ENCODE peak calls at places on chromosomes 3 and 15, in four cellular contexts. G, Z, M and L are unnamed samples.
A peak's percentile ranks its signal among the peaks of the same experiment; 100 is the strongest.

GRCh38 chr15:39969871-39970270 is 36.0 kb downstream of the EIF2AK4 start:
- DNase-seq in Z (no peak), G (no peak), M (peak; percentile 20), L (no peak)

GRCh38 chr3:56799251-56799882 is 2.4 kb downstream of the ARHGEF3 start:
- DNase-seq in G (no peak), Z (no peak), M (no peak), L (peak; percentile 60)

GRCh38 chr3:142963266-142964149 is at the start of gene PAQR9:
- DNase-seq in Z (no peak), M (peak; percentile 13), G (no peak), L (peak; percentile 66)

GRCh38 chr3:25155696-25156471 is 272.2 kb upstream of the RARB start:
- DNase-seq in Z (no peak), G (no peak), M (no peak), L (no peak)

GRCh38 chr15:38996111-38996541 is 431.5 kb upstream of the RASGRP1 start:
- DNase-seq in Z (peak; percentile 81), M (peak; percentile 14), G (no peak), L (no peak)

GRCh38 chr3:71725279-71725991 is at the start of gene EIF4E3:
- DNase-seq in Z (no peak), M (peak; percentile 48), G (no peak), L (peak; percentile 88)

GRCh38 chr15:71761649-71762048 is 48.7 kb upstream of the NR2E3 start:
- DNase-seq in G (no peak), M (no peak), Z (no peak), L (no peak)

GRCh38 chr3:121941592-121941991 is 47.4 kb downstream of the SLC15A2 start:
- DNase-seq in G (no peak), M (no peak), Z (no peak), L (no peak)

GRCh38 chr15:66827698-66828055 is 125.6 kb downstream of the SMAD6 start:
- DNase-seq in M (no peak), G (no peak), Z (no peak), L (no peak)

GRCh38 chr3:138673641-138674040 is 65.1 kb downstream of the FAIM start:
- DNase-seq in M (no peak), Z (no peak), G (no peak), L (no peak)

GRCh38 chr15:100284701-100285100 is 57.1 kb downstream of the ADAMTS17 start:
- DNase-seq in Z (no peak), M (peak; percentile 67), G (peak; percentile 77), L (no peak)

GRCh38 chr15:26891448-26891881 is 24.6 kb downstream of the GABRA5 start:
- DNase-seq in G (peak; percentile 35), M (peak; percentile 44), Z (peak; percentile 3), L (peak; percentile 64)

GRCh38 chr3:117019082-117019713 is 309.6 kb downstream of the TUSC7 start:
- DNase-seq in G (peak; percentile 26), M (peak; percentile 69), Z (peak; percentile 36), L (peak; percentile 43)

DNA sequence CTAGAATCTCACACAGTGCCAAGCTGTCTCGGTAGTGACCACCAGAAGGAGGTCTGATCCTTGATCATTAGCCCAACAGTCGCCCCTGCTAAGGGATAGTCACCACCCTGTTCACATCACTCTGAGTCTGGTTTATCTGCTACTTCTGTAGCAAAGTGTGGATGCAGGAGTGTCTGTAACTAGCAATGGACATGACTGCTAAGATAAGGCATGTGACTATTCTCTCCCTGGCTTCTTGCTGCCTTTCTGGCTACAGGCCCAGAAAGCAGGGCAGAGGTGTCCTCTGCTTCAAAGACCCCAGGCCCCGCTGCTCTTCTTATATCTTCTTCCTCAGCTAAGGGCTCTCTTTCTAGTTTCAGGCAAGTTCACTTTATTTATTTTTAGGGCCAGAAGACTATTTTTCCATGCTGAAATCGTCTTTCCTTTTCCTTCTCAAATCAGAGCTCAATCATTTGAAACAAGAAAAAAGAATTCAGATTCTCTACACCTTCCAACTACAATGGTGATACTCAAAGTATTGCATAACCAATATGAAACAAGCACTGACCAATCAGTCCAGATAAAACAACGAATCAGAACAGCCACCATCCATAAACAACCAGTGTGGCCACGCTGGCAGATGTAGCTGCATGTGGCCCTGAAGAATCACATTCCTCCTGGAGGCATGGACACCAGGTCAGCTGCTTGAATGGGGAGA is 8.0 kb upstream of the KNG1 start:
- DNase-seq in G (no peak), M (no peak), Z (no peak), L (no peak)
- TF ChIP-seq CTCF in G (no peak), M (no peak), Z (no peak), L (no peak)

DNA sequence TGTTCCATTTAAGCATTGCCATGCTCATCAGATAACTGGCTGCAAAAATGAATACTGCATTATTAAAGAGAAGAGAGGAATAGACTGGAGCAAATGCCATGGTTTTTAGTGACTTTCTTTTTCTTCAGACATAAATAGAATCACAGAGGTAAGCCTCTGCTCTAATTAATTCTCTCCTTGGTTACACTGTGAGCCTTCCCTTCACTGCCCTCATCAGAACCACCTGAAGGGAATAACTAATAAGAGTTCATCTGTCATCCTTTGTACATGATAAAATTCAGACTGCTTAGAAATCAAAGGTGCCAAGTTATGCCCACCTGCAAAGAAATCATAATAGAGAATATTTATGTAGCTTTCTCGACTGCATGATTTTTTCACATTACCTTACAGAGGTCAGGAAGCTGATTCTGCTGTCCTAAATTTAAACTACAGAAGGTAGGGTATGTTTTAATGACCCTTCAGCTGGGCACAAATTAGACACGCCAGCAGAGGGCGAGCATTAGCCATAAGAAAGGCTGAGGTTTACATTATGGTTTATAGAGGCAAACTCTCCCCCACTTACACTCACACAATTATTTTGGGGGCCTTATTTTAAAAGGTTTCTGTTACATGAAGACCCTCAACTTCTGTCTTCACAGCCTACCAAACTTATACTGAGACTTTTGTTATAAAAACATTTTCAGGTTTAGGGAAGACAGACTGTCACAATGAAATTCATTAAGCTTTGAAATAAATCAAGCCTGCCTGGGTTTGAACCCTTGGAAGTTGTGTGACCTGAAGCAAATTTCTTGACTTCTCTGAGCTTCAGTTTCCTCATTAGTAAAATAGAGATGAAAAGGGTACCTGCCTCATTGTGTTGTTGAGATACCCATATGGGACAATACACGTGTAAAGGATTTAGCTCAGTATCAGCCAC is 15.3 kb upstream of the UNC13C start:
- DNase-seq in G (no peak), Z (no peak), M (no peak), L (no peak)
- TF ChIP-seq CTCF in G (no peak), Z (no peak), M (peak; percentile 48), L (peak; percentile 52)

GRCh38 chr3:194117114-194117845 is 18.7 kb upstream of the HES1 start:
- DNase-seq in Z (no peak), M (peak; percentile 83), G (no peak), L (no peak)
- TF ChIP-seq CTCF in Z (no peak), M (no peak), G (no peak), L (no peak)

DNA sequence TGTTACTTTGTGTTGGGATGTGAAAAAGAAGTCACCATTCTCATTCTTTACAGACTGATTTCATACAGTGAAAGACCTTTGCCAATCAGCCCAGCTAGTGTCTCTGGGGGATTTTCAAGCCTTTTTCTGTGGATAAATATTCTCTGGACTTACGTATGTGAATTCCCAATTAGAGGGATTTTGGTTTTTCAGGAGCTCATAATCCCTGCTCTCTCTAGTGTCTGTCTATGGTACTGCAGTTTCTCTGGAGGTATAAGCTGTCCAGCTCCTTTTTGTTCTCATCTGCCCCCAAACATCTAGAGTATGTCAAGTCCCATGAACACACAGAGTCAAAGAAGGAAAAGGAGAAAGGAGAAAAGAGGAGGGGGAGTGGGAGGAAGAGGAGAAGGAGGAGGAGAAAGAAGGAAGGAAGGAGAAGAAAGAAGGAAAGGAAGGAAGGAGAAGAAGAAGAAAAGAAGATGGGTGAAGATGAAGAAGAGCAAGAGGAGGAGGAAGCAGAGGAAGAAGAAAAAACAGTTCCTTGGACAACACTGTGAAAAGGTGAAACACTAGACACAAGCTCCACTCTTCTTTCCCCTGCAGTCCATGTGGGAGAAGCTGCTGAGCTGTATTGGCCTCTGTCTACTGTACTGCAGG is 218.6 kb downstream of the GREM1 start:
- DNase-seq in M (no peak), G (no peak), Z (no peak), L (no peak)
- TF ChIP-seq CTCF in M (peak; percentile 62), G (peak; percentile 35), Z (peak; percentile 37), L (peak; percentile 55)